ENCODE peak calls at places on chromosomes 1 and 21, in seven cellular contexts. Z is endodermal cell, S is mammary epithelial cell, I is pancreas, E is fibroblast of the aortic adventitia, M is tibial nerve, J is GM23338. B is an unnamed sample.

GRCh38 chr1:57156907-57157306 is 191.1 kb upstream of the C8B start:
- DNase-seq in Z (no peak), S (no peak), I (no peak), E (no peak), M (no peak), J (no peak), B (no peak)

GRCh38 chr21:41164981-41165650 is 2.8 kb upstream of the BACE2 start:
- DNase-seq in Z (peak), S (peak), I (peak), E (peak), M (peak), J (no peak), B (no peak)

GRCh38 chr1:213550804-213551203 is 437.0 kb upstream of the PROX1 start:
- DNase-seq in Z (no peak), S (no peak), I (no peak), E (no peak), M (no peak), J (no peak), B (no peak)

GRCh38 chr1:203324103-203325003 is 19.0 kb downstream of the BTG2 start:
- DNase-seq in Z (no peak), S (no peak), I (no peak), E (peak), M (no peak), J (no peak), B (peak)

GRCh38 chr1:1259948-1260614 is 13.6 kb upstream of the C1QTNF12 start:
- DNase-seq in Z (no peak), S (no peak), I (no peak), E (no peak), M (no peak), J (no peak), B (no peak)

GRCh38 chr21:45001134-45002095 is 61.6 kb downstream of the SLX9 start:
- DNase-seq in Z (no peak), S (peak), I (peak), E (peak), M (no peak), J (no peak), B (no peak)

GRCh38 chr1:167447521-167448136 is 70.7 kb downstream of the CD247 start:
- DNase-seq in Z (peak), S (peak), I (no peak), E (no peak), M (no peak), J (peak), B (peak)

GRCh38 chr21:45797338-45797737 is 153.8 kb downstream of the PCBP3 start:
- DNase-seq in Z (no peak), S (no peak), I (no peak), E (no peak), M (no peak), J (no peak), B (no peak)

GRCh38 chr1:203930343-203930742 is 68.9 kb downstream of the SNRPE start:
- DNase-seq in Z (no peak), S (no peak), I (no peak), E (peak), M (no peak), J (no peak), B (no peak)

GRCh38 chr1:71093938-71094337 is 13.1 kb upstream of the ZRANB2 start:
- DNase-seq in Z (no peak), S (no peak), I (no peak), E (peak), M (no peak), J (no peak), B (no peak)

GRCh38 chr1:36023098-36023769 is 60.7 kb upstream of the TEKT2 start:
- DNase-seq in Z (no peak), S (no peak), I (no peak), E (no peak), M (no peak), J (no peak), B (peak)
- H3K4me3 ChIP-seq in Z (no peak), S (no peak), I (no peak), E (no peak), M (no peak), J (no peak), B (no peak)

GRCh38 chr1:161307230-161307768 is 2.5 kb downstream of the MPZ start:
- DNase-seq in Z (no peak), S (no peak), I (peak), E (peak), M (no peak), J (no peak), B (peak)
- H3K4me3 ChIP-seq in Z (no peak), S (no peak), I (no peak), E (no peak), M (peak), J (no peak), B (no peak)

GRCh38 chr1:94244816-94245215 is 7.4 kb upstream of the ARHGAP29 start:
- DNase-seq in Z (no peak), S (no peak), I (no peak), E (no peak), M (no peak), J (no peak), B (no peak)

GRCh38 chr1:94247146-94248094 is 10.0 kb upstream of the ARHGAP29 start:
- DNase-seq in Z (peak), S (peak), I (peak), E (peak), M (peak), J (peak), B (no peak)

GRCh38 chr1:94243665-94244064 is 6.3 kb upstream of the ARHGAP29 start:
- DNase-seq in Z (no peak), S (no peak), I (no peak), E (no peak), M (no peak), J (no peak), B (no peak)

GRCh38 chr1:94246692-94247145 is 9.3 kb upstream of the ARHGAP29 start:
- DNase-seq in Z (peak), S (no peak), I (no peak), E (no peak), M (no peak), J (peak), B (no peak)

GRCh38 chr1:94245747-94246438 is 8.5 kb upstream of the ARHGAP29 start:
- DNase-seq in Z (no peak), S (no peak), I (no peak), E (peak), M (no peak), J (no peak), B (no peak)
- H3K4me3 ChIP-seq in Z (peak), S (peak), I (no peak), E (peak), M (peak), J (peak), B (no peak)

GRCh38 chr1:156584813-156585212 is 5.3 kb downstream of the TTC24 start:
- DNase-seq in Z (peak), S (no peak), I (no peak), E (no peak), M (no peak), J (peak), B (peak)

GRCh38 chr1:156583821-156584622 is 4.5 kb downstream of the TTC24 start:
- DNase-seq in Z (peak), S (peak), I (peak), E (peak), M (peak), J (peak), B (peak)

GRCh38 chr1:156579472-156579871 is at the start of gene TTC24:
- DNase-seq in Z (no peak), S (no peak), I (no peak), E (no peak), M (no peak), J (no peak), B (no peak)

GRCh38 chr1:156582388-156583022 is 3.0 kb downstream of the TTC24 start:
- DNase-seq in Z (peak), S (no peak), I (no peak), E (no peak), M (no peak), J (no peak), B (peak)

GRCh38 chr1:156581661-156582387 is 2.3 kb downstream of the TTC24 start:
- DNase-seq in Z (no peak), S (no peak), I (no peak), E (no peak), M (no peak), J (no peak), B (peak)
- H3K4me3 ChIP-seq in Z (no peak), S (no peak), I (no peak), E (no peak), M (no peak), J (no peak), B (peak)

B was measured in OCI-LY7.